ENCODE peak calls at places on chromosomes 13 and 19, in ten cellular contexts. A, G, S, B, F, C, E, U, X and N are unnamed samples.

GRCh38 chr13:106530209-106530906 is 5.1 kb downstream of the EFNB2 start:
- DNase-seq in S (no peak), B (no peak), E (no peak), G (no peak), A (no peak), F (no peak), C (no peak), U (no peak), X (no peak), N (no peak)

GRCh38 chr19:3834349-3835054 is 34.3 kb downstream of the ZFR2 start:
- DNase-seq in E (no peak), F (no peak), X (no peak), A (no peak), C (no peak), S (no peak), B (no peak), U (no peak), G (no peak), N (peak; percentile 83)

GRCh38 chr13:26184791-26185250 is 37.3 kb downstream of the RNF6 start:
- DNase-seq in S (peak; percentile 69), B (peak; percentile 58), U (peak; percentile 76), G (no peak), F (peak; percentile 76), C (peak; percentile 57), X (peak; percentile 84), E (peak; percentile 52), A (peak; percentile 26), N (no peak)

GRCh38 chr13:109479991-109480696 is 306.2 kb downstream of the IRS2 start:
- DNase-seq in S (peak; percentile 45), E (no peak), F (peak; percentile 41), X (peak; percentile 74), C (no peak), G (no peak), B (no peak), A (no peak), U (no peak), N (peak; percentile 48)

GRCh38 chr19:13134626-13135025 is 15.5 kb downstream of the STX10 start:
- DNase-seq in A (no peak), F (no peak), U (no peak), C (no peak), X (no peak), S (no peak), G (no peak), B (peak; percentile 44), E (no peak), N (peak; percentile 94)

GRCh38 chr13:97600438-97601080 is 166.6 kb downstream of the RAP2A start:
- DNase-seq in G (peak; percentile 12), B (no peak), S (no peak), E (no peak), F (no peak), X (peak; percentile 83), C (no peak), U (no peak), A (no peak), N (peak; percentile 26)

GRCh38 chr13:99158846-99159245 is 41.8 kb upstream of the UBAC2 start:
- DNase-seq in X (no peak), B (no peak), C (no peak), S (no peak), F (no peak), U (no peak), G (no peak), A (no peak), E (no peak), N (no peak)

GRCh38 chr19:497476-497860 is 1.2 kb downstream of the MADCAM1 start:
- DNase-seq in G (no peak), C (no peak), F (no peak), B (no peak), U (no peak), A (no peak), S (no peak), X (no peak), E (no peak), N (peak; percentile 62)

GRCh38 chr19:34411216-34411615 is 7.0 kb downstream of the PDCD2L start:
- DNase-seq in B (no peak), A (no peak), U (no peak), X (no peak), E (no peak), C (no peak), G (no peak), F (no peak), S (no peak), N (no peak)

GRCh38 chr19:49109569-49110233 is 4.5 kb upstream of the LIN7B start:
- DNase-seq in X (no peak), B (no peak), E (no peak), C (no peak), U (no peak), F (no peak), A (no peak), S (no peak), G (no peak), N (peak; percentile 75)

GRCh38 chr19:38918526-38918925 is 6.5 kb upstream of the CCER2 start:
- DNase-seq in E (no peak), G (no peak), S (no peak), C (no peak), B (no peak), U (no peak), F (no peak), X (no peak), A (no peak), N (no peak)

GRCh38 chr19:6032827-6033226 is 54.9 kb upstream of the RANBP3 start:
- DNase-seq in S (no peak), E (no peak), B (no peak), C (no peak), X (no peak), G (no peak), A (no peak), F (no peak), U (no peak), N (no peak)

GRCh38 chr13:106597190-106597589 is 29.3 kb upstream of the ARGLU1 start:
- DNase-seq in X (peak; percentile 38), S (no peak), U (no peak), A (no peak), F (peak; percentile 64), G (no peak), B (peak; percentile 85), C (no peak), E (no peak), N (peak; percentile 53)